ENCODE peak calls at places on chromosomes 13 and 19, in eight cellular contexts. One of them, this sample, is unnamed.

GRCh38 chr13:35936579-35936978 is 194.6 kb downstream of the DCLK1 start:
- DNase-seq in AG10803: no peak
- DNase-seq in progenitor cell of endocrine pancreas: no peak
- DNase-seq in T-helper 9 cell: no peak
- DNase-seq in AG08395: no peak
- DNase-seq in sciatic nerve: no peak
- DNase-seq in H54: no peak
- DNase-seq in effector CD4-positive, alpha-beta T cell: no peak
- DNase-seq in this sample: no peak

GRCh38 chr13:108346376-108346775 is 76.9 kb downstream of the TNFSF13B start:
- DNase-seq in AG10803: no peak
- DNase-seq in progenitor cell of endocrine pancreas: no peak
- DNase-seq in T-helper 9 cell: peak
- DNase-seq in AG08395: no peak
- DNase-seq in sciatic nerve: no peak
- DNase-seq in H54: no peak
- DNase-seq in effector CD4-positive, alpha-beta T cell: peak
- DNase-seq in this sample: no peak

GRCh38 chr13:109256866-109257760 is 529.3 kb downstream of the IRS2 start:
- DNase-seq in AG10803: peak
- DNase-seq in progenitor cell of endocrine pancreas: no peak
- DNase-seq in T-helper 9 cell: no peak
- DNase-seq in AG08395: peak
- DNase-seq in sciatic nerve: no peak
- DNase-seq in H54: no peak
- DNase-seq in effector CD4-positive, alpha-beta T cell: no peak
- DNase-seq in this sample: peak

GRCh38 chr19:47778954-47779351 is 450 bp downstream of the SELENOW start:
- DNase-seq in AG10803: peak
- DNase-seq in progenitor cell of endocrine pancreas: no peak
- DNase-seq in T-helper 9 cell: no peak
- DNase-seq in AG08395: peak
- DNase-seq in sciatic nerve: no peak
- DNase-seq in H54: no peak
- DNase-seq in effector CD4-positive, alpha-beta T cell: no peak
- DNase-seq in this sample: no peak

GRCh38 chr19:30450945-30451344 is 78.8 kb downstream of the ZNF536 start:
- DNase-seq in AG10803: peak
- DNase-seq in progenitor cell of endocrine pancreas: no peak
- DNase-seq in T-helper 9 cell: no peak
- DNase-seq in AG08395: peak
- DNase-seq in sciatic nerve: no peak
- DNase-seq in H54: no peak
- DNase-seq in effector CD4-positive, alpha-beta T cell: no peak
- DNase-seq in this sample: no peak

GRCh38 chr13:100040196-100040595 is 48.7 kb upstream of the PCCA start:
- DNase-seq in AG10803: no peak
- DNase-seq in progenitor cell of endocrine pancreas: no peak
- DNase-seq in T-helper 9 cell: no peak
- DNase-seq in AG08395: no peak
- DNase-seq in sciatic nerve: no peak
- DNase-seq in H54: no peak
- DNase-seq in effector CD4-positive, alpha-beta T cell: no peak
- DNase-seq in this sample: no peak

GRCh38 chr19:33248954-33249613 is 23.4 kb upstream of the SLC7A10 start:
- DNase-seq in AG10803: no peak
- DNase-seq in progenitor cell of endocrine pancreas: no peak
- DNase-seq in T-helper 9 cell: no peak
- DNase-seq in AG08395: peak
- DNase-seq in sciatic nerve: no peak
- DNase-seq in H54: peak
- DNase-seq in effector CD4-positive, alpha-beta T cell: no peak
- DNase-seq in this sample: no peak

GRCh38 chr13:111936267-111936925 is 130.6 kb upstream of the SOX1 start:
- DNase-seq in AG10803: no peak
- DNase-seq in progenitor cell of endocrine pancreas: no peak
- DNase-seq in T-helper 9 cell: no peak
- DNase-seq in AG08395: no peak
- DNase-seq in sciatic nerve: no peak
- DNase-seq in H54: no peak
- DNase-seq in effector CD4-positive, alpha-beta T cell: no peak
- DNase-seq in this sample: no peak

GRCh38 chr13:114203536-114203935 is 24.5 kb downstream of the CFAP97D2 start:
- DNase-seq in AG10803: no peak
- DNase-seq in progenitor cell of endocrine pancreas: no peak
- DNase-seq in T-helper 9 cell: peak
- DNase-seq in AG08395: no peak
- DNase-seq in sciatic nerve: no peak
- DNase-seq in H54: no peak
- DNase-seq in effector CD4-positive, alpha-beta T cell: no peak
- DNase-seq in this sample: no peak

GRCh38 chr19:30888937-30889336 is 460.3 kb downstream of the TSHZ3 start:
- DNase-seq in AG10803: no peak
- DNase-seq in progenitor cell of endocrine pancreas: no peak
- DNase-seq in T-helper 9 cell: no peak
- DNase-seq in AG08395: no peak
- DNase-seq in sciatic nerve: no peak
- DNase-seq in H54: no peak
- DNase-seq in effector CD4-positive, alpha-beta T cell: no peak
- DNase-seq in this sample: no peak

GRCh38 chr13:40764587-40765403 is 6.2 kb downstream of the MRPS31 start:
- DNase-seq in AG10803: peak
- DNase-seq in progenitor cell of endocrine pancreas: no peak
- DNase-seq in T-helper 9 cell: no peak
- DNase-seq in AG08395: no peak
- DNase-seq in sciatic nerve: no peak
- DNase-seq in H54: no peak
- DNase-seq in effector CD4-positive, alpha-beta T cell: peak
- DNase-seq in this sample: no peak

GRCh38 chr13:67651908-67652307 is 421.8 kb upstream of the PCDH9 start:
- DNase-seq in AG10803: no peak
- DNase-seq in progenitor cell of endocrine pancreas: no peak
- DNase-seq in T-helper 9 cell: no peak
- DNase-seq in AG08395: no peak
- DNase-seq in sciatic nerve: no peak
- DNase-seq in H54: no peak
- DNase-seq in effector CD4-positive, alpha-beta T cell: no peak
- DNase-seq in this sample: no peak

GRCh38 chr19:45613926-45614725 is 12.1 kb upstream of the GPR4 start:
- DNase-seq in AG10803: peak
- DNase-seq in progenitor cell of endocrine pancreas: no peak
- DNase-seq in T-helper 9 cell: no peak
- DNase-seq in AG08395: peak
- DNase-seq in sciatic nerve: no peak
- DNase-seq in H54: peak
- DNase-seq in effector CD4-positive, alpha-beta T cell: no peak
- DNase-seq in this sample: peak

GRCh38 chr19:33486936-33487793 is 34.4 kb downstream of the PEPD start:
- DNase-seq in AG10803: no peak
- DNase-seq in progenitor cell of endocrine pancreas: no peak
- DNase-seq in T-helper 9 cell: no peak
- DNase-seq in AG08395: no peak
- DNase-seq in sciatic nerve: peak
- DNase-seq in H54: no peak
- DNase-seq in effector CD4-positive, alpha-beta T cell: no peak
- DNase-seq in this sample: no peak

GRCh38 chr19:38012290-38012689 is 105.3 kb downstream of the SIPA1L3 start:
- DNase-seq in AG10803: no peak
- DNase-seq in progenitor cell of endocrine pancreas: no peak
- DNase-seq in T-helper 9 cell: no peak
- DNase-seq in AG08395: no peak
- DNase-seq in sciatic nerve: no peak
- DNase-seq in H54: no peak
- DNase-seq in effector CD4-positive, alpha-beta T cell: no peak
- DNase-seq in this sample: no peak

GRCh38 chr13:90545070-90545840 is 802.2 kb upstream of the MIR17HG start:
- DNase-seq in AG10803: no peak
- DNase-seq in progenitor cell of endocrine pancreas: no peak
- DNase-seq in T-helper 9 cell: no peak
- DNase-seq in AG08395: no peak
- DNase-seq in sciatic nerve: no peak
- DNase-seq in H54: no peak
- DNase-seq in effector CD4-positive, alpha-beta T cell: no peak
- DNase-seq in this sample: no peak

GRCh38 chr13:29771247-29771646 is 79.2 kb downstream of the UBL3 start:
- DNase-seq in AG10803: peak
- DNase-seq in progenitor cell of endocrine pancreas: no peak
- DNase-seq in T-helper 9 cell: no peak
- DNase-seq in AG08395: no peak
- DNase-seq in sciatic nerve: no peak
- DNase-seq in H54: no peak
- DNase-seq in effector CD4-positive, alpha-beta T cell: no peak
- DNase-seq in this sample: peak

GRCh38 chr13:79777504-79777903 is 296.5 kb downstream of the NDFIP2 start:
- DNase-seq in AG10803: no peak
- DNase-seq in progenitor cell of endocrine pancreas: no peak
- DNase-seq in T-helper 9 cell: no peak
- DNase-seq in AG08395: no peak
- DNase-seq in sciatic nerve: no peak
- DNase-seq in H54: no peak
- DNase-seq in effector CD4-positive, alpha-beta T cell: no peak
- DNase-seq in this sample: no peak

GRCh38 chr13:113080361-113080831 is 25.2 kb upstream of the F7 start:
- DNase-seq in AG10803: no peak
- DNase-seq in progenitor cell of endocrine pancreas: no peak
- DNase-seq in T-helper 9 cell: no peak
- DNase-seq in AG08395: no peak
- DNase-seq in sciatic nerve: no peak
- DNase-seq in H54: no peak
- DNase-seq in effector CD4-positive, alpha-beta T cell: no peak
- DNase-seq in this sample: no peak

GRCh38 chr19:6086081-6086858 is 24.0 kb downstream of the RFX2 start:
- DNase-seq in AG10803: peak
- DNase-seq in progenitor cell of endocrine pancreas: no peak
- DNase-seq in T-helper 9 cell: no peak
- DNase-seq in AG08395: no peak
- DNase-seq in sciatic nerve: no peak
- DNase-seq in H54: no peak
- DNase-seq in effector CD4-positive, alpha-beta T cell: no peak
- DNase-seq in this sample: peak

GRCh38 chr13:60012503-60012902 is 151.2 kb downstream of the DIAPH3 start:
- DNase-seq in AG10803: no peak
- DNase-seq in progenitor cell of endocrine pancreas: no peak
- DNase-seq in T-helper 9 cell: no peak
- DNase-seq in AG08395: no peak
- DNase-seq in sciatic nerve: no peak
- DNase-seq in H54: no peak
- DNase-seq in effector CD4-positive, alpha-beta T cell: no peak
- DNase-seq in this sample: no peak

GRCh38 chr13:23279321-23279720 is 98.5 kb downstream of the SGCG start:
- DNase-seq in AG10803: no peak
- DNase-seq in progenitor cell of endocrine pancreas: no peak
- DNase-seq in T-helper 9 cell: no peak
- DNase-seq in AG08395: no peak
- DNase-seq in sciatic nerve: no peak
- DNase-seq in H54: no peak
- DNase-seq in effector CD4-positive, alpha-beta T cell: no peak
- DNase-seq in this sample: no peak

GRCh38 chr13:21683034-21683733 is 12.3 kb downstream of the FGF9 start:
- DNase-seq in AG10803: peak
- DNase-seq in progenitor cell of endocrine pancreas: no peak
- DNase-seq in T-helper 9 cell: no peak
- DNase-seq in AG08395: peak
- DNase-seq in sciatic nerve: no peak
- DNase-seq in H54: peak
- DNase-seq in effector CD4-positive, alpha-beta T cell: no peak
- DNase-seq in this sample: peak